ENCODE peak calls at places on chromosomes 16 and 17, in five cellular contexts. M, N, E, F and J are unnamed samples.

GRCh38 chr16:70438325-70438982 is 446 bp downstream of the ST3GAL2 start:
- DNase-seq in M (peak), E (no peak), N (no peak), F (no peak), J (no peak)

GRCh38 chr16:89925596-89926079 is 2.5 kb downstream of the TUBB3 start:
- DNase-seq in M (no peak), F (no peak), E (no peak), N (no peak), J (no peak)

GRCh38 chr16:56424791-56425438 is 430 bp downstream of the AMFR start:
- DNase-seq in E (peak), F (peak), N (no peak), M (peak), J (peak)

GRCh38 chr17:42817866-42818265 is 6.2 kb downstream of the BECN1 start:
- DNase-seq in F (no peak), E (no peak), M (no peak), N (no peak), J (no peak)

GRCh38 chr16:67939507-67940435 is 3.1 kb upstream of the PSMB10 start:
- DNase-seq in F (peak), M (peak), N (peak), E (peak), J (peak)

GRCh38 chr17:49789278-49789578 is 747 bp downstream of the KAT7 start:
- DNase-seq in F (no peak), E (no peak), N (no peak), M (no peak), J (no peak)

GRCh38 chr16:85637808-85638186 is 24.7 kb downstream of the GSE1 start:
- DNase-seq in E (peak), M (no peak), F (peak), N (peak), J (peak)

GRCh38 chr16:1208239-1208830 is 16.7 kb downstream of the TPSG1 start:
- DNase-seq in M (no peak), F (no peak), N (no peak), E (no peak), J (no peak)

GRCh38 chr17:6643460-6644125 is 2.7 kb downstream of the TXNDC17 start:
- DNase-seq in M (no peak), E (no peak), F (no peak), N (no peak), J (no peak)

GRCh38 chr17:78302478-78302877 is 57.4 kb downstream of the SOCS3 start:
- DNase-seq in M (no peak), E (no peak), F (no peak), N (no peak), J (no peak)

GRCh38 chr17:73960469-73960868 is 243.0 kb upstream of the RPL38 start:
- DNase-seq in E (no peak), M (no peak), N (no peak), F (no peak), J (no peak)

GRCh38 chr17:75343007-75343406 is 53.8 kb upstream of the SLC25A19 start:
- DNase-seq in M (no peak), F (no peak), E (no peak), N (no peak), J (no peak)

GRCh38 chr17:75340636-75341035 is 51.4 kb upstream of the SLC25A19 start:
- DNase-seq in F (no peak), N (no peak), E (no peak), M (no peak), J (no peak)

GRCh38 chr17:75338335-75338734 is 49.1 kb upstream of the SLC25A19 start:
- DNase-seq in F (no peak), E (no peak), M (no peak), N (no peak), J (no peak)

GRCh38 chr17:75344664-75345063 is 55.4 kb upstream of the SLC25A19 start:
- DNase-seq in E (no peak), M (no peak), N (no peak), F (no peak), J (no peak)

DNA sequence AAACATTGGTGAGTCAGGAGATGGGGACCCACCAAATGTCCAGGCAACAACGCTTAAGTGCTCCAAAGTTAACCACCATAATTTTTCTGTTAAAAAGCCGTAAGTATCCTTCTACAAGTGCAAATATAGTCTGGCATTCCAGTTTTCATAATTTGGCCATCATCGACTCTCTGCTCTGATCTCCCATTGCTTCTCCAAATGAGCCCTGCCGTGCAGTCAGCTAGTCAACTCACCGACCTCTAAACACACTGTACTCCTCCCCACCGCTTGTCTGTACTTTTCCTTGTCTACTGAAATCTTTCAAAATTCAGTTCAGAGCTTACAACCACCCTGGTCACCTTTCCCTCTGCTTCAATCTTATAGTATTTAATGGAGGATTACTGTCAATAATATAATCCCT is 52.6 kb upstream of the SLC25A19 start:
- DNase-seq in M (no peak), F (no peak), E (no peak), N (no peak), J (no peak)
- TF ChIP-seq CTCF in M (no peak), F (no peak), E (no peak), N (no peak), J (no peak)

GRCh38 chr17:48625502-48626201 is 506 bp downstream of the HOXB9 start:
- DNase-seq in E (no peak), N (peak), F (peak), M (no peak), J (no peak)
- TF ChIP-seq POLR2A in E (no peak), N (no peak), F (no peak), M (no peak), J (no peak)

GRCh38 chr16:16096161-16096857 is 127.0 kb downstream of the ABCC6 start:
- DNase-seq in N (no peak), M (no peak), E (no peak), F (peak), J (peak)
- TF ChIP-seq CTCF in N (no peak), M (no peak), E (no peak), F (peak), J (no peak)

GRCh38 chr17:17724991-17725852 is 44.0 kb downstream of the RAI1 start:
- DNase-seq in N (no peak), M (peak), F (no peak), E (no peak), J (no peak)

GRCh38 chr17:17722906-17723353 is 41.7 kb downstream of the RAI1 start:
- DNase-seq in M (no peak), N (no peak), E (no peak), F (no peak), J (no peak)

GRCh38 chr17:17722081-17722905 is 41.0 kb downstream of the RAI1 start:
- DNase-seq in N (no peak), M (no peak), F (no peak), E (no peak), J (no peak)

GRCh38 chr17:17724307-17724921 is 43.2 kb downstream of the RAI1 start:
- DNase-seq in M (peak), N (no peak), E (no peak), F (no peak), J (no peak)

DNA sequence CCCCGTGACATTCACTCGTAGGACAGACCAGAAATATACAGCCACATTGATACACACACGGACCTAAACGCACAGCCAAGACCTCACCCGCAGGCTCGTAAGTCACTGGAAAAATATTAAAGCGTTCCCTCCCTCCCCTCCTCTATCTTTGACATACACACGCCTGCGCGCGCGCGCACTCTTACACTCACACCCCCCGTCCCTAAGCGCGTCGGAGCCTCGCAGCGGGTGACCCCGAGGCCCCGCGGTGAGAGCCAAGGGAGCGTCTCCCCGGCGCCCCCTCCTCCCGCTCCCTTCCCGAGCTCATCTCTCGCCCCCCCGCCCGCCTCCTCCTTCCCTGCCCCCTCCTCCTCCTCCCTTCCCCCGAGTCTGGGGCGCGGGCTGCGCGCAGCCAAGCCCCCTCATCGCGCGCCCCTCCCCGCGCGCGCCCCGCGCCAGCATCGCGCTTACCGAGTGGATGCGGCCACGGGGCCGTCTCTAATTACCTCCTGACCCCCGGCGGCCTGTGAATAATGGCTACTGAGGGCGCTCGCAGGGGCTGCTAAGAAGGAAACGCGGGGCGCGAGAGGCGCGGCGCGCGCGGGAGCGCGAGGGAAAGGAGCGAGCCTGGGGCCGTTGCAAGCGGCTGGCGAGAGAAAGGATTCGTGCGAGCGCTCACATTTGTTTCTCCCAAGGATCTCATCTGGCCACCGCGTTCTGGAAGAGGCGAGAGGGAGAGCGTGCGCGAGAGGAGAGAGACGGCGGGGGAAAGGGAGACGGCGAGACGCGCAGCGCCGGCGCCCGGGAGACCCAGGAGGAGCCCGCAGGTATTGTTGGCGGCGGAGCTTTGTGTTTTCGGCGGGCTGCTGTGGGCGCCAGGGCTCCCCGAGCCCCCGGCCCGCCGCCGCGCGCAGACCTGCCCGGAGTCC is 42.4 kb downstream of the RAI1 start:
- DNase-seq in E (no peak), M (no peak), N (no peak), F (no peak), J (peak)
- TF ChIP-seq POLR2A in E (no peak), M (no peak), N (no peak), F (no peak), J (no peak)

DNA sequence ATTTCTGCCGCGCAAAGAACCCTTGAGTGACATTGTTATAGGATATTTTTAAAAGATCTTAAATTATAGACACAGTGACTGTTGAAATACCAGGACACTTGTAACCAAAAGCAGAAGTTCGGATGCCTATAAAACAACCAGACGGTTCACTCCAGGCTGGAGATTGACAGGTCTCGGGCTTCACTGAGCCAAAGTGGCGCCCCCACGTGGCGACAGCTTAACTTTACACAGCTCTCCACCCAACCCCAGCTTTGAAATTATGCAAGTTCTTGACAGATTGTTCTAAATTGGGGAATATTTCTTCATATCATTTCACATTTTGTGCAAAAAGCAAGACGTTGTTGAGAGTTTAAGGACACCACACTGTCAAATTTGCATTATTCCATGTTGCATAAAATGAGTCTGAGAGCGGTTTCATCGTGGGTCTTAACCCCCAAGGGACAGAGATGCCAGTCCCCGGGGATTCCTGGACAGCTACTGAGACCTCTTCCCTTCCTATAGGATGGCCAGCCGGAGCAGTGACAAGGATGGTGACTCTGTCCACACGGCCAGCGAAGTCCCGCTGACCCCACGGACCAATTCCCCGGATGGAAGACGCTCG is 11.9 kb downstream of the SYT17 start:
- DNase-seq in F (peak), N (peak), E (peak), M (no peak), J (peak)
- TF ChIP-seq CTCF in F (peak), N (peak), E (peak), M (peak), J (peak)

GRCh38 chr17:41307647-41308046 is 1.5 kb downstream of the KRTAP16-1 start:
- DNase-seq in E (no peak), N (no peak), M (no peak), F (no peak), J (no peak)
- TF ChIP-seq POLR2A in E (no peak), N (no peak), M (no peak), F (no peak), J (no peak)

GRCh38 chr17:44219126-44219635 is 294 bp downstream of the UBTF start:
- DNase-seq in M (peak), N (peak), F (peak), E (peak), J (peak)
- TF ChIP-seq CTCF in M (no peak), N (peak), F (peak), E (peak), J (peak)

GRCh38 chr17:16297367-16298139 is 55.7 kb downstream of the CENPV start:
- DNase-seq in E (no peak), M (peak), F (no peak), N (no peak), J (no peak)
- TF ChIP-seq POLR2A in E (no peak), M (no peak), F (no peak), N (no peak), J (no peak)